ENCODE peak calls at places on chromosomes 2 and 18, in six cellular contexts. V, F, L, Z, U and Q are unnamed samples.

GRCh38 chr2:119689218-119689617 is 10.2 kb downstream of the TMEM177 start:
- DNase-seq in U (no peak), F (no peak), Z (no peak), L (no peak), V (no peak), Q (no peak)

GRCh38 chr18:12076424-12077140 is 17.1 kb upstream of the ANKRD62 start:
- DNase-seq in L (peak; percentile 46), F (no peak), U (peak; percentile 7), Z (no peak), V (peak; percentile 65), Q (peak; percentile 88)

GRCh38 chr2:134072973-134073490 is 180.8 kb upstream of the MGAT5 start:
- DNase-seq in F (no peak), Z (no peak), V (no peak), L (no peak), U (no peak), Q (no peak)

GRCh38 chr18:32301976-32302743 is 112.3 kb downstream of the MEP1B start:
- DNase-seq in V (peak; percentile 91), L (no peak), U (peak; percentile 94), F (no peak), Z (peak; percentile 58), Q (no peak)

GRCh38 chr18:13218376-13219011 is at the start of gene LDLRAD4:
- DNase-seq in L (peak; percentile 76), V (peak; percentile 27), Z (no peak), F (peak; percentile 58), U (no peak), Q (no peak)

GRCh38 chr18:79922971-79923411 is 28.5 kb downstream of the SLC66A2 start:
- DNase-seq in L (peak; percentile 38), Z (no peak), F (no peak), V (no peak), U (no peak), Q (peak; percentile 20)

GRCh38 chr2:185291035-185291647 is 447.5 kb upstream of the FSIP2 start:
- DNase-seq in F (no peak), L (peak; percentile 46), U (peak; percentile 10), V (peak; percentile 62), Z (no peak), Q (no peak)

GRCh38 chr2:75204833-75205232 is 5.5 kb upstream of the TACR1 start:
- DNase-seq in F (no peak), V (no peak), U (no peak), L (no peak), Z (no peak), Q (no peak)

GRCh38 chr2:149313512-149313972 is 16.8 kb upstream of the LYPD6 start:
- DNase-seq in Z (no peak), V (peak; percentile 69), F (no peak), U (peak; percentile 24), L (no peak), Q (no peak)

GRCh38 chr2:8694737-8695136 is 12.9 kb downstream of the ID2 start:
- DNase-seq in V (peak; percentile 61), U (peak; percentile 39), L (no peak), F (no peak), Z (no peak), Q (no peak)

GRCh38 chr2:15808980-15809379 is 131.4 kb upstream of the MYCN start:
- DNase-seq in F (no peak), V (no peak), U (no peak), L (no peak), Z (no peak), Q (no peak)

GRCh38 chr2:219041252-219041651 is at the start of gene CFAP65:
- DNase-seq in V (peak; percentile 70), Z (peak; percentile 20), L (no peak), U (peak; percentile 58), F (no peak), Q (no peak)

GRCh38 chr2:238694136-238694755 is 153.6 kb upstream of the TWIST2 start:
- DNase-seq in V (no peak), F (no peak), L (no peak), U (no peak), Z (no peak), Q (no peak)

GRCh38 chr2:238696786-238697185 is 151.1 kb upstream of the TWIST2 start:
- DNase-seq in Z (no peak), U (no peak), F (no peak), V (no peak), L (no peak), Q (no peak)

GRCh38 chr2:238697193-238698191 is 150.4 kb upstream of the TWIST2 start:
- DNase-seq in F (no peak), Z (no peak), L (peak; percentile 35), U (no peak), V (no peak), Q (no peak)

GRCh38 chr2:238696323-238696722 is 151.6 kb upstream of the TWIST2 start:
- DNase-seq in Z (no peak), F (no peak), L (no peak), U (no peak), V (no peak), Q (no peak)

DNA sequence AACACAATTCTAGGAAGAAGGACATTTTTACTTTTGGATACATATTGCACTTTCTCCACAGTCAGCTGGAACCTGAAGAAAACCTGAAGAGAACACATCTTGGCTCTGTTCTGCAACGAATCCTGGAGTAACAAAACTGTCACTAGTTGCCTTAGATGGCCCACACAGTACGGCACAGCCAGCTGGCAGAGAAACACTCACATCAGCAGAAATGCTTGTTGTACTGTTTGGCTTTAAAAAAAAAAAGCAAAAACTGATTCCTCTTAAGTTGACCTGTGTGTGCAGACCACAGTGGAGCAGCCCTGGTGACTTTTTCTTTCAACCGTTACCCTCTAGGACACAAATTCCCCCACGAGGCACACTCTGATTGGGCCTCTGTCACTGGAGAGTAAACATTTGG is 152.3 kb upstream of the TWIST2 start:
- DNase-seq in F (no peak), L (peak; percentile 40), U (no peak), Z (no peak), V (peak; percentile 10), Q (no peak)
- H3K27ac ChIP-seq in F (no peak overlapping the region), L (no peak overlapping the region), U (peak overlapping the region; percentile 37), Z (no peak overlapping the region), V (no peak overlapping the region), Q (no peak overlapping the region)

GRCh38 chr18:22176622-22177495 is 7.5 kb downstream of the GATA6 start:
- DNase-seq in L (no peak), U (no peak), Z (no peak), V (peak; percentile 40), F (no peak), Q (no peak)
- H3K4me3 ChIP-seq in L (peak overlapping the region; percentile 32), U (no peak overlapping the region), Z (no peak overlapping the region), V (peak overlapping the region; percentile 4), F (no peak overlapping the region), Q (peak overlapping the region; percentile 17)

DNA sequence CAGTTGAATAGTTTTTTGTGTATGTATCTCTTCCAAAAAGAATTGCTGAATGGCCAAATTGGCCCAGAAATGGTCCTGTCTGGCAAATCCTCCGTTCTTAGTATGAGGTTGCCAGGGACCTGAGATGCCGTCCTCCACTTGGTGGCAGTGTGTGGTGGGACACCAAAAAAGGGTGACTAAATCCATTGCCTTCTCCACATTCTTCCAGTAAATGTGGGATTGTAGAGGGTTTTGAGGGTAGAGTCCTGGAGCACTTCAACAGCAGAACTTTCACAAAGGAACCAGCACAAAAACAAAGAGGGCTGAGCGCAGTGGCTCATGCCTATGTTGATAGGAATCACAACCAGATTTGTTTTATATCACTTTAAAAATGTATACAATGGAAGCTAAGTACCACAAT is 199.9 kb downstream of the BCL2 start:
- DNase-seq in U (peak; percentile 8), F (no peak), L (no peak), Z (no peak), V (peak; percentile 44), Q (no peak)
- H3K27ac ChIP-seq in U (no peak overlapping the region), F (peak overlapping the region; percentile 74), L (no peak overlapping the region), Z (no peak overlapping the region), V (no peak overlapping the region), Q (no peak overlapping the region)

GRCh38 chr2:236366049-236366387 is 101.8 kb upstream of the ASB18 start:
- DNase-seq in F (no peak), Z (no peak), V (no peak), L (no peak), U (no peak), Q (no peak)

GRCh38 chr2:236363878-236364277 is 99.7 kb upstream of the ASB18 start:
- DNase-seq in F (no peak), Z (no peak), L (no peak), V (no peak), U (no peak), Q (no peak)

GRCh38 chr2:236366406-236366805 is 102.2 kb upstream of the ASB18 start:
- DNase-seq in V (no peak), Z (no peak), F (no peak), L (no peak), U (no peak), Q (no peak)

GRCh38 chr2:236367791-236368289 is 103.6 kb upstream of the ASB18 start:
- DNase-seq in V (no peak), L (no peak), Z (no peak), F (no peak), U (no peak), Q (no peak)

GRCh38 chr2:236365258-236366048 is 101.2 kb upstream of the ASB18 start:
- DNase-seq in F (no peak), L (no peak), U (no peak), V (no peak), Z (no peak), Q (no peak)
- H3K4me3 ChIP-seq in F (no peak overlapping the region), L (no peak overlapping the region), U (no peak overlapping the region), V (no peak overlapping the region), Z (no peak overlapping the region), Q (no peak overlapping the region)

DNA sequence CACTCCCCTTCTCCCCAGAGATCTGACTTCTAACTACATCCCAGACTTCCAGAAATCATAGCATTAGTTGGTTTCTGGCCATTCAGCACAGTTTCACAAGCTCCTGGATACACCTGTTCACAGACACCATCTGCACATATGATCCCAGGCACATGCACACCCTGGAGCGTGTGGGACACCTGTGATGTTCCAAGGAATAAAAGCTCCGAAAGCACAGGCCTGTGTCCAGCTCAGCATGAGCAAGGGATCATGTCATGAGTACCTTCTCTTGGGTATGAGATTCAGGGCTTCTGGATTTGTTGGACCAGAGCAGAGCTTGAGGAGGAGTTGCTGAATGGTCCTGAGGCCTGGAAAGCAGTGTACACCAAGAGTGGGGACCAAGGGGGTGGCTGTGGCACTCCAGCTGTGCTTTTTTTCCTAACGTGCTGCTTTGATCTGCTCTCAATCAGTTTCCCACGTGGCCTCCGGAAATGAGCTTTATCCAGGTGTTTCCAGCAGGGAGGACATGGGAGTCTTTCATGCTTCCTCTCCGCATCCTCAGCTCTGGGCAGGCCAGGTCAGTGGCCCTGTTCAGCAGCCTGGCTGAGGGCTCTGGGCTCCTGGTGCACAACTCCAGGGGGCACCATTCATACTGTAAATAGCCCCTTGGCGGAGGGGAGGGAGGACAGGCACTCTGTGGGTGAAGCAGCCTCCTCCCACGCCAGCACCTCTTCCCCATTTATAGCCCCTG is 1.8 kb downstream of the DYSF start:
- DNase-seq in Z (no peak), U (no peak), F (no peak), L (no peak), V (no peak), Q (no peak)
- H3K27ac ChIP-seq in Z (no peak overlapping the region), U (no peak overlapping the region), F (peak overlapping the region; percentile 97), L (peak overlapping the region; percentile 21), V (no peak overlapping the region), Q (peak overlapping the region; percentile 77)